ENCODE peak calls at places on chromosomes 11 and 22, in seven cellular contexts. E, M, C, O, X, K and G are unnamed samples.
A peak's percentile ranks its signal among the peaks of the same experiment; 100 is the strongest.

GRCh38 chr11:66543263-66544107 is 2.4 kb downstream of the ZDHHC24 start:
- DNase-seq in E (peak; percentile 55), M (no peak), C (no peak), O (no peak), X (peak; percentile 87), K (peak; percentile 28), G (no peak)

GRCh38 chr22:37193629-37194191 is 5.7 kb upstream of the C1QTNF6 start:
- DNase-seq in E (no peak), M (no peak), C (no peak), O (no peak), X (peak; percentile 6), K (no peak), G (no peak)

GRCh38 chr11:122656073-122656630 is 630 bp downstream of the UBASH3B start:
- DNase-seq in E (peak; percentile 26), M (peak; percentile 33), C (peak; percentile 64), O (peak; percentile 56), X (peak; percentile 82), K (peak; percentile 35), G (no peak)

GRCh38 chr11:112315057-112315720 is 54.5 kb upstream of the PLET1 start:
- DNase-seq in E (no peak), M (no peak), C (no peak), O (no peak), X (no peak), K (no peak), G (no peak)

GRCh38 chr11:1757861-1758610 is 5.7 kb downstream of the CTSD start:
- DNase-seq in E (peak; percentile 43), M (no peak), C (peak; percentile 21), O (no peak), X (peak; percentile 81), K (no peak), G (no peak)

GRCh38 chr11:28976012-28976800 is 868.0 kb downstream of the METTL15 start:
- DNase-seq in E (no peak), M (no peak), C (no peak), O (no peak), X (no peak), K (no peak), G (no peak)

GRCh38 chr22:40743740-40744139 is 64.5 kb downstream of the MCHR1 start:
- DNase-seq in E (no peak), M (no peak), C (no peak), O (no peak), X (no peak), K (no peak), G (no peak)

GRCh38 chr11:61791737-61792309 is 576 bp downstream of the TMEM258 start:
- DNase-seq in E (no peak), M (peak; percentile 61), C (peak; percentile 61), O (peak; percentile 82), X (peak; percentile 76), K (peak; percentile 32), G (peak; percentile 80)

GRCh38 chr11:126543691-126544090 is 188.2 kb downstream of the ST3GAL4 start:
- DNase-seq in E (no peak), M (no peak), C (no peak), O (no peak), X (no peak), K (no peak), G (no peak)

GRCh38 chr11:36123353-36124220 is 165.6 kb downstream of the COMMD9 start:
- DNase-seq in E (no peak), M (no peak), C (peak; percentile 18), O (no peak), X (no peak), K (no peak), G (no peak)

GRCh38 chr22:37244114-37244921 is at the start of gene RAC2:
- DNase-seq in E (peak; percentile 85), M (peak; percentile 82), C (peak; percentile 60), O (no peak), X (peak; percentile 92), K (peak; percentile 74), G (peak; percentile 63)

GRCh38 chr22:38490915-38491314 is 15.2 kb downstream of the DDX17 start:
- DNase-seq in E (no peak), M (peak; percentile 55), C (peak; percentile 37), O (no peak), X (peak; percentile 50), K (peak; percentile 67), G (no peak)

GRCh38 chr11:76694664-76695063 is 24.1 kb upstream of the LRRC32 start:
- DNase-seq in E (no peak), M (no peak), C (no peak), O (no peak), X (no peak), K (no peak), G (no peak)

GRCh38 chr11:70326365-70326803 is 55.9 kb downstream of the PPFIA1 start:
- DNase-seq in E (no peak), M (no peak), C (no peak), O (no peak), X (no peak), K (no peak), G (no peak)

GRCh38 chr22:39556970-39557811 is 13.4 kb upstream of the CACNA1I start:
- DNase-seq in E (peak; percentile 46), M (no peak), C (no peak), O (peak; percentile 38), X (no peak), K (no peak), G (no peak)

GRCh38 chr11:111976614-111977140 is 39.5 kb downstream of the DIXDC1 start:
- DNase-seq in E (no peak), M (no peak), C (peak; percentile 28), O (no peak), X (peak; percentile 79), K (no peak), G (no peak)

GRCh38 chr11:2219318-2220017 is 47.9 kb upstream of the TH start:
- DNase-seq in E (no peak), M (no peak), C (no peak), O (no peak), X (no peak), K (no peak), G (no peak)

GRCh38 chr11:133898770-133899115 is 53.4 kb upstream of the SPATA19 start:
- DNase-seq in E (no peak), M (no peak), C (no peak), O (no peak), X (no peak), K (no peak), G (no peak)

GRCh38 chr22:47632646-47633045 is 870.2 kb downstream of the TBC1D22A start:
- DNase-seq in E (no peak), M (peak; percentile 24), C (no peak), O (no peak), X (no peak), K (no peak), G (peak; percentile 43)

GRCh38 chr11:11672764-11673163 is 51.0 kb upstream of the GALNT18 start:
- DNase-seq in E (no peak), M (no peak), C (no peak), O (no peak), X (no peak), K (no peak), G (no peak)

DNA sequence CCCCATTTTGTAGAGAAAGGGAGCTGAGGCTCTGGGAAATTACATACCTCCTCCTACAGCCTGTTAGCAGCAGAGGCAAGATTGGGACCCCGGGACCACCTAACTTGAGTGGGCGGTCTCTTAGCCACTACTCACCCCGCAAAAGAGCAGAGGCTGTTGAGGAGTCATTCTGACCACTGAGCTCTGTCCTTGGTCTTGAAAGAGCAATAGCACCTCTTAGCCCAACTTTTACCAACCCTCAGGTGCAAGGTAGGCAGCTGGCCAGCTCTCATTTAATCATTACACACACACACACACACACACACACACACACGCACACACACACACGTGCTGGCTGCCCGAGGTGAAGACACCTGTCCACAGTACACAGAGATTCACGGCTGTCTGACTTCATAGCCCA is 115.8 kb upstream of the ASPHD2 start:
- DNase-seq in E (no peak), M (no peak), C (no peak), O (no peak), X (no peak), K (no peak), G (no peak)
- H3K27ac ChIP-seq in E (no peak overlapping the region), M (no peak overlapping the region), C (no peak overlapping the region), O (no peak overlapping the region), X (no peak overlapping the region), K (no peak overlapping the region), G (no peak overlapping the region)

DNA sequence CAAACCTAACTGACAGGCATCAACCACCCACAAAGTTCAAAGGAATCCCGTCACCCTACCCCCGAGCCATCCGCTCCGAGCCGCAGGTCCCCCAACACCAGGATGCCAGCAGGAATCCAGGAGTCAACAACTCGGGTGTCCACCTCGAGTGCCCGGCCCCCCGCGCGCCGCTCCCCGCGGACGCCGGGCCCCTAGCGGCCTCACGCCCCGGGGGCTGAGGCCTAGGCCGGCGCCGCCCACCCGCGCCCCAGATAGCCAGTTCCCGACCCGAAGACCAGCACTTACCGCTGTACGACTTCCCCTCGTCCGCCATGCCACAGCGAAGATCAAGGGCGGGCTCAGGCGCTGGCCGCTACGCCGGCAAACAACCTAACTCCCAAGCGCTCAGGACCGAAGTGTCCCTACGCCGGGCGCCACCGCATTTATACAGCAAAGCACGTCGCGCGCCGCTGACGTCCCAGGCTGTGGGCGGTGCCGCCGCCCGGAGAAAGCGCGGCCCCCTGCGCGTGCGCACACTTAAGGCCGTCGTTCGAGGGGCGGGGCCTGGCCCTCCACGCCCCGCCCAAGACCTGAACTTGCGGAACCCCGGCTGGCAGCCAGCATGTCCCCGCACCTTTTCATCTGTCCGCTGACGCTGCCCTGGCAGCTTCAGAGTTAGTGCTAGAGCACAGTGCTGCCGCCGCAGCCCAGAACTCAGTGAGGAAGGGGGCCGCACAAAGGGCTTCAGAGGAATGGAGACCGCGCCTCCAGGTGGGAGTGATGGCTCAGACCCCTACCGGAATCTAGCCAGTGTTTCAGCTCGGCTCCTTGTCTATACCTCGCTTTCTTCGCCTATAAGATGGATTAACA is at the start of gene NXF1:
- DNase-seq in E (peak; percentile 88), M (peak; percentile 95), C (peak; percentile 94), O (peak; percentile 84), X (peak; percentile 99), K (peak; percentile 95), G (peak; percentile 96)
- TF ChIP-seq CTCF in E (no peak), M (no peak), C (no peak), O (no peak), X (no peak), K (peak; percentile 31), G (no peak)

GRCh38 chr22:27686534-27686933 is 115.0 kb downstream of the MN1 start:
- DNase-seq in E (no peak), M (no peak), C (peak; percentile 82), O (peak; percentile 74), X (peak; percentile 83), K (peak; percentile 82), G (peak; percentile 96)
- H3K27ac ChIP-seq in E (no peak overlapping the region), M (no peak overlapping the region), C (peak overlapping the region; percentile 93), O (peak overlapping the region; percentile 59), X (peak overlapping the region; percentile 12), K (peak overlapping the region; percentile 91), G (peak overlapping the region; percentile 98)

GRCh38 chr22:28441720-28442263 is 237.8 kb downstream of the TTC28 start:
- DNase-seq in E (no peak), M (no peak), C (no peak), O (no peak), X (no peak), K (no peak), G (no peak)

GRCh38 chr22:28444659-28445058 is 235.0 kb downstream of the TTC28 start:
- DNase-seq in E (no peak), M (no peak), C (no peak), O (no peak), X (no peak), K (no peak), G (no peak)

GRCh38 chr22:28440517-28441366 is 238.9 kb downstream of the TTC28 start:
- DNase-seq in E (no peak), M (no peak), C (no peak), O (no peak), X (no peak), K (no peak), G (no peak)

GRCh38 chr22:28442951-28443876 is 236.4 kb downstream of the TTC28 start:
- DNase-seq in E (peak; percentile 20), M (peak; percentile 70), C (peak; percentile 43), O (no peak), X (peak; percentile 85), K (peak; percentile 60), G (peak; percentile 79)

GRCh38 chr22:28442264-28442950 is 237.2 kb downstream of the TTC28 start:
- DNase-seq in E (peak; percentile 56), M (peak; percentile 82), C (peak; percentile 74), O (no peak), X (peak; percentile 94), K (peak; percentile 81), G (peak; percentile 69)
- TF ChIP-seq CTCF in E (peak; percentile 75), M (peak; percentile 40), C (peak; percentile 67), O (no peak), X (peak; percentile 65), K (peak; percentile 85), G (peak; percentile 84)